ENCODE peak calls at places on chromosomes 4 and X, in ten cellular contexts. T is HFFc6; G is heart left ventricle; J is T-helper 2 cell; E is GM23248; R is CD4-positive, CD25-positive, alpha-beta regulatory T cell; A is Ammon's horn; Z is central memory CD4-positive, alpha-beta T cell; W is fibroblast of pulmonary artery; O is kidney tubule cell. Q is an unnamed sample.

GRCh38 chrX:19593684-19594083 is 78.4 kb upstream of the MAP3K15 start:
- DNase-seq in W (peak; percentile 68), G (no peak), Z (peak; percentile 28), J (no peak), E (peak; percentile 74), O (peak; percentile 39), T (peak; percentile 32), R (peak; percentile 30), A (peak; percentile 49), Q (peak; percentile 4)

GRCh38 chrX:30282527-30282926 is 26.7 kb downstream of the NR0B1 start:
- DNase-seq in Z (no peak), W (no peak), J (no peak), A (no peak), E (peak; percentile 23), G (no peak), O (peak; percentile 36), T (no peak), R (no peak), Q (no peak)

GRCh38 chr4:8147231-8147970 is 11.2 kb downstream of the ABLIM2 start:
- DNase-seq in E (no peak), W (no peak), Z (no peak), T (no peak), O (no peak), A (no peak), R (no peak), J (no peak), G (no peak), Q (no peak)

GRCh38 chrX:94932278-94932965 is 1258.4 kb downstream of the FAM133A start:
- DNase-seq in J (no peak), G (no peak), E (no peak), T (no peak), W (no peak), O (peak; percentile 22), Z (no peak), R (no peak), A (no peak), Q (no peak)

GRCh38 chrX:50169717-50170116 is 31.1 kb downstream of the AKAP4 start:
- DNase-seq in G (no peak), W (no peak), Z (no peak), J (no peak), A (no peak), T (no peak), R (no peak), E (no peak), O (no peak), Q (no peak)

GRCh38 chrX:149881081-149881711 is at the start of gene MAGEA8:
- DNase-seq in O (no peak), A (no peak), E (no peak), W (no peak), R (no peak), T (no peak), G (no peak), Z (no peak), J (no peak), Q (no peak)

GRCh38 chr4:75724867-75725724 is 719 bp downstream of the USO1 start:
- DNase-seq in W (peak; percentile 74), J (peak; percentile 11), R (peak; percentile 34), T (peak; percentile 56), Z (no peak), O (peak; percentile 82), E (peak; percentile 92), G (peak; percentile 80), A (peak; percentile 57), Q (peak; percentile 34)

GRCh38 chr4:172962564-172963353 is 205.9 kb upstream of the GALNT7 start:
- DNase-seq in Z (no peak), G (no peak), A (no peak), O (no peak), R (no peak), T (peak; percentile 20), J (no peak), E (peak; percentile 13), W (peak; percentile 13), Q (peak; percentile 86)

GRCh38 chr4:142703694-142704309 is 142.3 kb downstream of the INPP4B start:
- DNase-seq in T (no peak), J (no peak), R (peak; percentile 42), G (no peak), A (no peak), W (no peak), Z (peak; percentile 57), O (no peak), E (no peak), Q (no peak)

GRCh38 chr4:6333301-6334202 is 63.9 kb downstream of the WFS1 start:
- DNase-seq in W (peak; percentile 18), O (no peak), Z (no peak), E (peak; percentile 11), T (no peak), A (no peak), J (no peak), G (no peak), R (no peak), Q (peak; percentile 8)

GRCh38 chr4:139684351-139684750 is 18.7 kb downstream of the MGST2 start:
- DNase-seq in T (no peak), J (no peak), A (no peak), O (no peak), Z (no peak), G (no peak), W (no peak), E (peak; percentile 40), R (no peak), Q (no peak)

GRCh38 chrX:22748093-22748999 is 251.4 kb upstream of the DDX53 start:
- DNase-seq in R (peak; percentile 21), G (peak; percentile 24), W (peak; percentile 53), E (peak; percentile 55), Z (peak; percentile 23), J (no peak), T (peak; percentile 24), O (peak; percentile 49), A (peak; percentile 32), Q (peak; percentile 59)

GRCh38 chr4:153683763-153684181 is 308 bp upstream of the TLR2 start:
- DNase-seq in A (no peak), W (no peak), Z (no peak), R (no peak), O (no peak), E (no peak), J (no peak), G (no peak), T (no peak), Q (no peak)

GRCh38 chr4:162015090-162015489 is 148.7 kb downstream of the FSTL5 start:
- DNase-seq in W (peak; percentile 6), T (no peak), J (no peak), O (no peak), A (peak; percentile 40), E (no peak), G (no peak), R (no peak), Z (no peak), Q (no peak)

GRCh38 chrX:30887721-30888120 is 1.3 kb downstream of the TAB3 start:
- DNase-seq in W (no peak), Z (no peak), T (no peak), J (no peak), E (no peak), O (no peak), G (no peak), R (no peak), A (no peak), Q (no peak)

GRCh38 chr4:38757945-38758344 is 24.8 kb downstream of the TLR10 start:
- DNase-seq in O (peak; percentile 47), E (no peak), T (no peak), A (no peak), W (no peak), Z (no peak), G (no peak), J (no peak), R (no peak), Q (no peak)

GRCh38 chr4:23979534-23979933 is 89.7 kb upstream of the PPARGC1A start:
- DNase-seq in G (no peak), T (no peak), O (no peak), A (no peak), E (no peak), W (no peak), Z (no peak), R (no peak), J (no peak), Q (peak; percentile 16)

GRCh38 chrX:9566150-9566621 is 101.3 kb downstream of the TBL1X start:
- DNase-seq in G (peak; percentile 74), J (no peak), A (peak; percentile 70), R (no peak), T (peak; percentile 76), O (peak; percentile 93), Z (no peak), W (peak; percentile 80), E (peak; percentile 86), Q (no peak)

GRCh38 chr4:72899214-72899613 is 170.3 kb downstream of the COX18 start:
- DNase-seq in W (peak; percentile 36), G (no peak), R (no peak), Z (no peak), J (no peak), E (no peak), A (no peak), O (no peak), T (no peak), Q (no peak)

GRCh38 chr4:15805583-15806517 is 27.7 kb downstream of the CD38 start:
- DNase-seq in J (no peak), Z (peak; percentile 42), R (peak; percentile 52), W (peak; percentile 76), G (no peak), O (peak; percentile 71), A (peak; percentile 66), E (peak; percentile 75), T (peak; percentile 56), Q (peak; percentile 39)

GRCh38 chrX:20061869-20062254 is 54.8 kb downstream of the MAP7D2 start:
- DNase-seq in G (no peak), A (no peak), R (no peak), E (peak; percentile 55), Z (no peak), J (no peak), T (peak; percentile 60), W (peak; percentile 20), O (peak; percentile 73), Q (no peak)

GRCh38 chrX:576904-577303 is 53.7 kb upstream of the SHOX start:
- DNase-seq in O (no peak), W (no peak), A (no peak), G (no peak), T (no peak), J (no peak), R (no peak), Z (no peak), E (no peak), Q (no peak)

GRCh38 chrX:20968996-20969395 is 405.2 kb upstream of the CNKSR2 start:
- DNase-seq in W (peak; percentile 44), O (peak; percentile 54), A (no peak), E (peak; percentile 6), J (no peak), G (no peak), R (no peak), Z (no peak), T (no peak), Q (no peak)

GRCh38 chrX:119708936-119709335 is 16.0 kb upstream of the SEPTIN6 start:
- DNase-seq in R (no peak), O (no peak), E (peak; percentile 71), G (no peak), Z (no peak), T (peak; percentile 20), A (no peak), J (no peak), W (peak; percentile 41), Q (no peak)

GRCh38 chr4:118904935-118905334 is 16.3 kb downstream of the SYNPO2 start:
- DNase-seq in W (peak; percentile 67), J (no peak), A (peak; percentile 32), Z (no peak), E (no peak), O (no peak), R (no peak), T (no peak), G (no peak), Q (no peak)

GRCh38 chr4:76881375-76881774 is 16.6 kb downstream of the SOWAHB start:
- DNase-seq in E (no peak), R (no peak), A (no peak), J (no peak), Z (no peak), G (no peak), T (no peak), O (peak; percentile 43), W (no peak), Q (peak; percentile 11)

GRCh38 chr4:189081831-189082230 is 858.8 kb upstream of the FRG1 start:
- DNase-seq in J (no peak), Z (no peak), R (no peak), T (peak; percentile 34), W (no peak), A (no peak), G (no peak), E (peak; percentile 7), O (peak; percentile 89), Q (no peak)

GRCh38 chrX:11197671-11198070 is 86.5 kb downstream of the HCCS start:
- DNase-seq in A (no peak), R (no peak), Z (no peak), E (no peak), W (no peak), O (no peak), T (no peak), G (no peak), J (no peak), Q (no peak)

Q was measured in NCI-H345.